ENCODE peak calls at places on chromosomes 2 and 18, in four cellular contexts. One of them, this sample, is unnamed. For H3K36me3, the result is how much of the 10 kb centered on the place peaks cover.

GRCh38 chr2:83253848-83254247 is 1205.2 kb downstream of the SUCLG1 start:
- DNase-seq in PC-9: no peak
- DNase-seq in adrenal gland: no peak
- DNase-seq in esophagus squamous epithelium: no peak
- DNase-seq in this sample: no peak

GRCh38 chr18:35010983-35011382 is 30.2 kb upstream of the MAPRE2 start:
- DNase-seq in esophagus squamous epithelium: no peak
- DNase-seq in PC-9: no peak
- DNase-seq in adrenal gland: no peak
- DNase-seq in this sample: no peak

GRCh38 chr18:41324934-41325333 is 630.1 kb upstream of the PIK3C3 start:
- DNase-seq in adrenal gland: no peak
- DNase-seq in esophagus squamous epithelium: no peak
- DNase-seq in PC-9: no peak
- DNase-seq in this sample: no peak

GRCh38 chr2:191910518-191910917 is 63.6 kb upstream of the CAVIN2 start:
- DNase-seq in esophagus squamous epithelium: no peak
- DNase-seq in adrenal gland: no peak
- DNase-seq in PC-9: no peak
- DNase-seq in this sample: no peak

GRCh38 chr2:71463342-71463654 is 9.9 kb downstream of the DYSF start:
- DNase-seq in esophagus squamous epithelium: no peak
- DNase-seq in PC-9: no peak
- DNase-seq in adrenal gland: no peak
- DNase-seq in this sample: no peak

GRCh38 chr2:31331156-31331555 is 83.4 kb downstream of the XDH start:
- DNase-seq in adrenal gland: no peak
- DNase-seq in esophagus squamous epithelium: no peak
- DNase-seq in PC-9: no peak
- DNase-seq in this sample: no peak

GRCh38 chr18:11176416-11176815 is 27.0 kb upstream of the PIEZO2 start:
- DNase-seq in esophagus squamous epithelium: no peak
- DNase-seq in adrenal gland: no peak
- DNase-seq in PC-9: no peak
- DNase-seq in this sample: no peak

GRCh38 chr2:230900336-230900995 is 24.6 kb downstream of the GPR55 start:
- DNase-seq in adrenal gland: no peak
- DNase-seq in esophagus squamous epithelium: no peak
- DNase-seq in PC-9: no peak
- DNase-seq in this sample: peak

GRCh38 chr18:12317664-12318333 is 9.8 kb downstream of the TUBB6 start:
- DNase-seq in esophagus squamous epithelium: no peak
- DNase-seq in adrenal gland: no peak
- DNase-seq in PC-9: peak
- DNase-seq in this sample: no peak

GRCh38 chr2:219628235-219628985 is 980 bp downstream of the SLC4A3 start:
- DNase-seq in adrenal gland: no peak
- DNase-seq in PC-9: no peak
- DNase-seq in esophagus squamous epithelium: no peak
- DNase-seq in this sample: no peak
- H3K4me3 ChIP-seq in adrenal gland: peak
- H3K4me3 ChIP-seq in PC-9: peak
- H3K4me3 ChIP-seq in esophagus squamous epithelium: no peak
- H3K4me3 ChIP-seq in this sample: peak

GRCh38 chr2:235638541-235639192 is 144.8 kb downstream of the AGAP1 start:
- DNase-seq in PC-9: no peak
- DNase-seq in adrenal gland: no peak
- DNase-seq in esophagus squamous epithelium: no peak
- DNase-seq in this sample: no peak
- TF ChIP-seq CTCF in PC-9: peak
- TF ChIP-seq CTCF in adrenal gland: no peak
- TF ChIP-seq CTCF in esophagus squamous epithelium: no peak
- TF ChIP-seq CTCF in this sample: peak

DNA sequence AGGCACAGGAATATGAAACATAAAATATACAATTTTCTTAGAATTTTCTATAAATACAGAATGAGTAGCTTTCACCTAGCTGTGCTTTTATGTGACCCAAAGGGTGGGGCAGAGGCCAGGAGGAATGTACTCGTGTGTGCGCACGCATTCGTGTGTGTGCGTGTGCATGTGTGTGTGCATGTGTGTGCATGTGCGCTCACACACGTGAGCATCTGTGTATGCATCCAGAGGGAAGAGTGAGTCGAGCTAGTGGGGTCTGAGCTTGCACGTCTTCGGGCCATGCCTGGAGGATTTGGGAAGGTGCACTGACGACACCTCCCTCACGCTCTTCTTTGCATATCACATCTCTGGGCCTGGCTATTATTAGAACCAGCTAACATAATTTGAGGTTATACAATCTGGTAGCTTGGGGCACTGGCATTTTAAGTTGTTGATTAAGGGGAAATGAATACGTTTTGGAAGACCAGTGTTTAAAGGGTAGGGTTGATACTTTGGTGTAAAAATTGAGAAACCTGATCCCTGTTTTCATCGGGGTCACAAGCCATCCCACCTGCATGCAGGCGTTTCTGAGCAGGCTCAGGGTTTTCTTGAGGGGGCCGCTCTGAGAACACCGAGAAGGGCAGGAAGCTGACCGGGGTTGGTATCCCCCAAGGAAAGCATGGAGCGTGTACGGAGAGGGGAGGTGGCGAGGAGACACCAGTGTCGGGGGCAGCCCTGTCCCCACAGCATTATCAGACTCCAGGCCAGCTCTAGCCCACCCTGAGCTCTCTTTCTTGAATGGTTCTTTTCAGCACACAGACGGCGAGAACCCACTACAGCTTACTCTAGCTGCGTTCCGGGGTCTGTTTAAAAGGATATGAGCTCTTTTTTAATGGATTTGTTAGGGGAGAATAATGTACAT is 85.3 kb downstream of the LRRFIP1 start:
- DNase-seq in PC-9: no peak
- DNase-seq in adrenal gland: no peak
- DNase-seq in esophagus squamous epithelium: no peak
- DNase-seq in this sample: no peak
- H3K36me3 ChIP-seq in PC-9: under half
- H3K36me3 ChIP-seq in adrenal gland: under half
- H3K36me3 ChIP-seq in esophagus squamous epithelium: under half
- H3K36me3 ChIP-seq in this sample: under half

GRCh38 chr2:9813312-9814128 is 29.8 kb upstream of the TAF1B start:
- DNase-seq in PC-9: peak
- DNase-seq in adrenal gland: peak
- DNase-seq in esophagus squamous epithelium: no peak
- DNase-seq in this sample: peak
- H3K4me3 ChIP-seq in PC-9: no peak
- H3K4me3 ChIP-seq in adrenal gland: no peak
- H3K4me3 ChIP-seq in esophagus squamous epithelium: no peak
- H3K4me3 ChIP-seq in this sample: peak

GRCh38 chr2:22999951-23000350 is 385.0 kb upstream of the KLHL29 start:
- DNase-seq in adrenal gland: no peak
- DNase-seq in PC-9: no peak
- DNase-seq in esophagus squamous epithelium: no peak
- DNase-seq in this sample: no peak

GRCh38 chr2:22998368-22998767 is 386.6 kb upstream of the KLHL29 start:
- DNase-seq in esophagus squamous epithelium: no peak
- DNase-seq in PC-9: no peak
- DNase-seq in adrenal gland: no peak
- DNase-seq in this sample: no peak

GRCh38 chr2:23007836-23008235 is 377.1 kb upstream of the KLHL29 start:
- DNase-seq in adrenal gland: no peak
- DNase-seq in esophagus squamous epithelium: no peak
- DNase-seq in PC-9: peak
- DNase-seq in this sample: no peak

GRCh38 chr2:23005469-23005868 is 379.5 kb upstream of the KLHL29 start:
- DNase-seq in PC-9: no peak
- DNase-seq in adrenal gland: no peak
- DNase-seq in esophagus squamous epithelium: no peak
- DNase-seq in this sample: no peak

DNA sequence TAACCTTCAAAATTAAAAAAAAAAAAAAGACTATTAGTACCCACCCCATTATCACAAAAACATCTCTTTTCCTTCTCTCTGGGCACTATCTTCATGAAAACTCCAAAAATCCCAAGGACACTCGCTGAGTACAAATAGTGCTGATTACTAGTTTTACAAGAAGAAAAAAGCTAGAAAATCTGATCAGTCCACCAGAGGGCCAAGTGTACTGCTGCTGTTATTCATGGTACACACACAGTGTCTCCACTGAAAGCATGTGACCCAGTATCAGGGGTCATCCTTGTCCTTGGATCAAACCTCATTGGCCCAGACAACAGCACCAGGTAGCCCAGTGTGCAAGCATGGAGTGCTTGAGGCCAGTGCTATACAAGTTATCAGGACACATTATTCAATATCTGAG is 382.7 kb upstream of the KLHL29 start:
- DNase-seq in adrenal gland: no peak
- DNase-seq in PC-9: no peak
- DNase-seq in esophagus squamous epithelium: no peak
- DNase-seq in this sample: no peak
- TF ChIP-seq CTCF in adrenal gland: no peak
- TF ChIP-seq CTCF in PC-9: no peak
- TF ChIP-seq CTCF in esophagus squamous epithelium: no peak
- TF ChIP-seq CTCF in this sample: peak

GRCh38 chr2:15191801-15192200 is 369.3 kb downstream of the NBAS start:
- DNase-seq in esophagus squamous epithelium: no peak
- DNase-seq in PC-9: no peak
- DNase-seq in adrenal gland: no peak
- DNase-seq in this sample: no peak
- H3K36me3 ChIP-seq in esophagus squamous epithelium: under half
- H3K36me3 ChIP-seq in PC-9: under half
- H3K36me3 ChIP-seq in adrenal gland: under half
- H3K36me3 ChIP-seq in this sample: under half

DNA sequence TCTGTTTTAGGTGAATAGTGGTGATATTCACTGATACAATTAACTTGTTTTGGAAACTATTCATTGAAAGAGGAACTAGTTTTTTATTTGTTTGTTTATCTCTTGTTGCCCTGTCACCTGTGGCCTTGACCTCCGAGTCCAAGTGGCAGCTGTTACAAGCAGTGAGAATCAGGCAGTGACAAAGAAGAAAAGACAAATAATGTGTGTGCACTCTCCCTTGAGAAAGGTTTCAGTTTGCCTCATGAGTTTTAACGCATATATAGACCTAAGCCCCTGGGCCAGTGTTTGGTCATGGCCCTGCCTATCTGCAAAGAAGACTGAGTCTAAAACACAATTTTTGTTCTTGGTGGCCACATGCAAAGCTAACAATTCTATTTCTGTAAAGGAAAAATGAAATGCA is 15.3 kb downstream of the KYNU start:
- DNase-seq in adrenal gland: peak
- DNase-seq in esophagus squamous epithelium: no peak
- DNase-seq in PC-9: no peak
- DNase-seq in this sample: no peak
- H3K4me3 ChIP-seq in adrenal gland: no peak
- H3K4me3 ChIP-seq in esophagus squamous epithelium: no peak
- H3K4me3 ChIP-seq in PC-9: no peak
- H3K4me3 ChIP-seq in this sample: no peak

DNA sequence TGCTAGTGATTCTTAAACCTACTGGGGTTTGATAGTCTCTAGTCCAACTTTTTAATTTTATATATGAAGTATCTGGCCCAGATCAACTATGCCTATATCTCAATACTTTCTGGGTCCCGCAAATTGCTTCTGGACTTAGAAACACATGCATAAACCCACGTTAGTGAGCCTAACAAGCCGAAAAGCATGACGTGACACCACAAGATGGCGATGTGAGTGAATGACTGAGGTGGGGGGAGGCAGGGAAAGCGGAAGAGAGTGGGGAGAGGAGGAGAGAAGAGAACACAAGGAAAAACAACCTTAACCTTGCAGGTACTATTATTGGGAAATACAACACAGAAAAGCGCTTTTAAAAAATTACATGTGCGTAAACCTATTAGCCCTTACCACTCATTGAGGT is 13.8 kb downstream of the PDIA6 start:
- DNase-seq in esophagus squamous epithelium: no peak
- DNase-seq in adrenal gland: no peak
- DNase-seq in PC-9: no peak
- DNase-seq in this sample: no peak
- TF ChIP-seq CTCF in esophagus squamous epithelium: no peak
- TF ChIP-seq CTCF in adrenal gland: no peak
- TF ChIP-seq CTCF in PC-9: no peak
- TF ChIP-seq CTCF in this sample: peak

GRCh38 chr2:38743672-38744398 is 7.3 kb downstream of the SRSF7 start:
- DNase-seq in esophagus squamous epithelium: no peak
- DNase-seq in PC-9: no peak
- DNase-seq in adrenal gland: no peak
- DNase-seq in this sample: no peak
- H3K36me3 ChIP-seq in esophagus squamous epithelium: under half
- H3K36me3 ChIP-seq in PC-9: half or more
- H3K36me3 ChIP-seq in adrenal gland: half or more
- H3K36me3 ChIP-seq in this sample: half or more

DNA sequence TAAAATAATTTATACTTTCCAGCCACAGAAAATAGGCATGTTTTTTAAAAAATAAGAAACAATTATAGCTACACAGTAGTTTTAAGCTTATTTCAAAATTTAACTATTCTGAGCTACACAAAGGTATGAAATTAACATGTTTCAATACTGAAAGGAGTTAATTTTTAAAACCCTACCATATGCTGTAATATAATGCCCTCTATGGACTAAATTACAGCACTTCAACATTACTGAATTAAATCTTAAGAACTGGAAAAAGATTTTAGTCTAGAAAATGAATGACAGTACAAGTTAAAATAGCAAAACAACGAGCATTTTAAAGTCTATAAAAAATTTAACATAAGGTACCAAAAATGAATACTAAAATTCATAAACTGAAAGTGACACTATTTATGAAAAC is 36.3 kb downstream of the RTN4 start:
- DNase-seq in adrenal gland: no peak
- DNase-seq in esophagus squamous epithelium: no peak
- DNase-seq in PC-9: no peak
- DNase-seq in this sample: no peak
- H3K4me3 ChIP-seq in adrenal gland: no peak
- H3K4me3 ChIP-seq in esophagus squamous epithelium: no peak
- H3K4me3 ChIP-seq in PC-9: no peak
- H3K4me3 ChIP-seq in this sample: no peak

This sample was measured in BE2C.